ENCODE peak calls at places on chromosomes 7 and 10, in seven cellular contexts. A, S, N, W, Y, C and E are unnamed samples. For H3K27me3, the result is how much of the 10 kb centered on the place peaks cover.

GRCh38 chr10:122293156-122293978 is 22.3 kb downstream of the BTBD16 start:
- DNase-seq in W (no peak), S (no peak), N (no peak), C (no peak), Y (no peak), A (no peak), E (no peak)

GRCh38 chr10:101301111-101301731 is 52.7 kb upstream of the BTRC start:
- DNase-seq in S (peak), A (no peak), W (peak), N (peak), C (peak), Y (peak), E (no peak)

GRCh38 chr7:127769696-127770400 is 117.9 kb downstream of the SND1 start:
- DNase-seq in C (no peak), W (no peak), A (no peak), Y (no peak), N (peak), S (no peak), E (no peak)

GRCh38 chr7:92632791-92633190 is 42.6 kb upstream of the FAM133B start:
- DNase-seq in A (no peak), N (no peak), Y (no peak), S (no peak), C (no peak), W (no peak), E (no peak)

GRCh38 chr10:73905256-73906018 is 5.5 kb upstream of the PLAU start:
- DNase-seq in W (no peak), C (no peak), Y (no peak), N (no peak), S (no peak), A (no peak), E (no peak)

GRCh38 chr10:287029-287428 is 151.8 kb downstream of the ZMYND11 start:
- DNase-seq in N (peak), A (no peak), Y (no peak), S (no peak), C (no peak), W (no peak), E (no peak)

GRCh38 chr7:417973-418601 is 101.6 kb downstream of the PDGFA start:
- DNase-seq in Y (no peak), N (no peak), S (no peak), A (no peak), W (no peak), C (no peak), E (no peak)

GRCh38 chr10:102113956-102114857 is 6.0 kb downstream of the LDB1 start:
- DNase-seq in C (no peak), W (peak), Y (peak), A (no peak), S (peak), N (no peak), E (peak)

GRCh38 chr7:8639668-8640067 is 206.3 kb downstream of the NXPH1 start:
- DNase-seq in W (no peak), C (no peak), Y (no peak), N (no peak), A (no peak), S (no peak), E (no peak)

GRCh38 chr10:33336606-33337334 is 2.3 kb upstream of the NRP1 start:
- DNase-seq in N (no peak), S (peak), A (no peak), W (peak), Y (peak), C (peak), E (no peak)

GRCh38 chr10:92972066-92972870 is 88.3 kb upstream of the CYP26C1 start:
- DNase-seq in N (peak), W (no peak), C (no peak), Y (peak), A (no peak), S (no peak), E (no peak)

GRCh38 chr7:39271386-39271785 is 293.7 kb downstream of the POU6F2 start:
- DNase-seq in A (no peak), S (peak), Y (no peak), W (peak), C (peak), N (no peak), E (no peak)

GRCh38 chr10:83991986-83992753 is 147.1 kb upstream of the GHITM start:
- DNase-seq in W (no peak), A (no peak), Y (peak), S (peak), C (peak), N (no peak), E (no peak)

GRCh38 chr7:2796358-2797352 is 47.5 kb downstream of the GNA12 start:
- DNase-seq in A (no peak), S (no peak), Y (no peak), W (peak), C (no peak), N (peak), E (no peak)

GRCh38 chr10:29946614-29946952 is 112.8 kb downstream of the JCAD start:
- DNase-seq in C (no peak), W (no peak), A (no peak), N (no peak), Y (no peak), S (no peak), E (no peak)

GRCh38 chr7:158827411-158828342 is 1.6 kb downstream of the ESYT2 start:
- DNase-seq in N (peak), Y (peak), W (no peak), A (no peak), C (no peak), S (no peak), E (peak)

GRCh38 chr10:115432188-115432819 is 339.1 kb downstream of the ATRNL1 start:
- DNase-seq in W (no peak), Y (peak), S (peak), A (no peak), N (peak), C (no peak), E (no peak)

GRCh38 chr7:141115949-141116348 is 42.1 kb downstream of the TMEM178B start:
- DNase-seq in C (no peak), W (no peak), S (no peak), A (no peak), N (no peak), Y (no peak), E (no peak)

DNA sequence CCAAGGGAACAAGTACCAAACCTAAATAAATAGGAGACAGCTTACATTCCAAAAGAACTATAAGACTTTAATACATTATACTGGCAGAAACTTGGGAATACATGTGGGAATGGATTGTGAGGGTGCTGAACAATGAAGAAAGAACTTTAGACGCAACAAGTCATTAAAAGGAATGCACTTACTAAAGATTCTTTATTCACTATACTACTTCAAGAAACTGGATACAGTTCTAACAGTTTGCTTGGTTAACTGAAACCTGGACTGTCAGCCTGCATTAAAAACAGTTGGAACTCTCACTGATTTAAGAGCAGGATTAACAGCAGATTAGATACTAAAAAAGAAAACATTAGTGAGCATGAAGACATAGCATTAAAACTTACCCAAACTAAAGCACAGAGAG is 12.0 kb downstream of the CACUL1 start:
- DNase-seq in S (no peak), W (no peak), C (no peak), Y (no peak), N (peak), A (no peak), E (no peak)
- H3K27ac ChIP-seq in S (no peak), W (peak), C (no peak), Y (peak), N (no peak), A (no peak), E (no peak)

DNA sequence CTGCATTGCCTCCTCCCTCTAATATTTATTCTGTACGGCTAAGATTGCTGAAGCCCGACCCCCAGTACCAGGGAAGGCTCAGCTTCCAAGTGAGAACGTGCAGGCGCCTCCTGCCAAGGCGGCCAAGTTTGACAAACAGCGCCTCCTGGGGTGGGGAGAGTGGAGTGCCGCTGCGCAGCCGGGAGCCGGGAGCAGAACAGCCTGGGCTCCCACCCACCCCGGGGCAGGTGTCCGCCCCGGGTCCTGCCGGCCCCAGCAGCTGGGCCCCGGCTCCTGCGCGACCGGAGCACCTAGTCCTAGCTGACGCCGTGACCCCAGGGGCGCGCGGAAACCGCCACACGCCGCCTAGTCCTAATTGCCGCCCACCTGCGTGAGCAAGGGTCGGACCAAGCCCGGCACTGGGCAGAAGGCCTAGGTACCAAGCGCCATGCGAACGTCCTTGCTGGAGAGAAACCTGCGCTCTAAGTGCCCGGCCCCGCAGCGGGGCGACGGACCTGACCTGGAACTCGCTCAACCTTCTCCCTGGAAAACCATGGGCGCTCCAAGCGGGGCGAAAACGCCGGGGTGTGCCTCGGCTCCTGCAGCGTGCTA is 5.0 kb upstream of the EBF3 start:
- DNase-seq in S (peak), Y (no peak), C (no peak), A (no peak), W (peak), N (peak), E (no peak)
- TF ChIP-seq CTCF in S (peak), Y (peak), C (no peak), A (no peak), W (peak), N (peak), E (no peak)

DNA sequence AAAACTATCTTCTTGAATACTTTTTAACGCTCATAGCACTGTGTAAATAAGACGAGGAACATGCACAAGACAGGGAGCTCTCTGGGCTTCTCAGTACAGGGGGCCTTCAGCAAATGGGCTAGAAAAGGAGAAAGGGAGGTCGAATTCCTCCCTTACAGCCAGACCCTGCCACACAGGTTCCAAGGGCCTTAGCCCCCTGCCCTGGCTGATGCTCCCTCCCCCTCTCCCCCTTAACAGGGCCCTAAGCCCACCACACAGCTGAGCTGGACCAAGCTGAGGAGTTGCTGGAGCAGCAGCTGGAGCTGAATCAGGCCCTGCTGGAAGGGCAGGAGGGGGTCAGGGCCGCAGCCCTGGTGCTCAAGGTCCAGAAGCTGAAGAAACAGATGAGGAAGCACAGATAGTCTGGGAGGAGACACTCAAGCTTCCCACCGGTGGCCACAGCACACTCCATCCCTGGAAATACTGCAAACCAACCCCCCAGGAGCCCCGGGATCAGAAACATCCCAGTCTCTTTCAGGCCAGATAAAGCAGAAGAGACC is 153.9 kb downstream of the SNX13 start:
- DNase-seq in N (no peak), A (no peak), C (no peak), S (peak), Y (no peak), W (no peak), E (no peak)
- H3K27me3 ChIP-seq in N (under half), A (under half), C (under half), S (under half), Y (under half), W (under half), E (under half)

DNA sequence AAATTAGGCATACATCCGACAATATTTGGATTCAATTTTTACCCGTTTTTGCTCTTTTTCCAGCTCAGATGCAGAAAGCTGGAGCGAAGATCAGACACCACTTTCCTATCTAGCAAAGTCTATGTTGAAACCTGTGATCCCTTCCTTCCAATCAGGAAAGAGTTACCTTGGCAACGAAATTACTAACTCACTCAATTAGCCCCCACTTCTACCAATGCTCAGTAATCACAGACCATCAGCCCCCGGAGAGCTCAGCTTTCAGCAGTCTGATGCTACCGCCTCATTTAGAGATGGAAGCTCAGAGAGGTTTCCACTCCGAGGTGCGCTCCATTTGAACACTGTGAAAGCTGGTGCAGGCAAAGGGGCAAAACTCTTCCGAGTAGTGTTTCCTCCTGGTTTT is 6.7 kb downstream of the FRAT1 start:
- DNase-seq in S (no peak), C (no peak), A (no peak), W (no peak), N (no peak), Y (no peak), E (no peak)
- H3K27ac ChIP-seq in S (no peak), C (no peak), A (no peak), W (no peak), N (no peak), Y (no peak), E (no peak)

DNA sequence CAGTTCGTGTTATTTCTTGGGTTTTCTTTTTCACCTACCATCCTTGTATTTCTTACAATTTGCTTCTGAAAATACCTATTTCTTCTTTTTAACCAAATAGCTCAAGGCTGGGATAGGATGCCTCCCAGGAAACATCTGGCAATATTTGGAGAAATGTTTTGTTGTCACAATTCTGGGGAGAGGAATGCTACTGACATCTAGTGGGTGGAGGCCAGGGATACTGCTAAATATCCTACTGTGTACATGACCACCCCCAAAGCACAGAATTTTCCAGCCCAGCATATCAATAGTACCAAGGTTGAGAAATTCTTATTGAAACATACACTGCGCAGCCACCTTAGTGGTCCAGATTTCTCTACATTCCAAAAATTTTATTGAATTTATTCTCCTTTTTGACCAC is 55.5 kb downstream of the CNTNAP2 start:
- DNase-seq in Y (no peak), A (no peak), C (no peak), N (no peak), W (no peak), S (no peak), E (no peak)
- TF ChIP-seq CTCF in Y (no peak), A (no peak), C (no peak), N (no peak), W (no peak), S (peak), E (no peak)

DNA sequence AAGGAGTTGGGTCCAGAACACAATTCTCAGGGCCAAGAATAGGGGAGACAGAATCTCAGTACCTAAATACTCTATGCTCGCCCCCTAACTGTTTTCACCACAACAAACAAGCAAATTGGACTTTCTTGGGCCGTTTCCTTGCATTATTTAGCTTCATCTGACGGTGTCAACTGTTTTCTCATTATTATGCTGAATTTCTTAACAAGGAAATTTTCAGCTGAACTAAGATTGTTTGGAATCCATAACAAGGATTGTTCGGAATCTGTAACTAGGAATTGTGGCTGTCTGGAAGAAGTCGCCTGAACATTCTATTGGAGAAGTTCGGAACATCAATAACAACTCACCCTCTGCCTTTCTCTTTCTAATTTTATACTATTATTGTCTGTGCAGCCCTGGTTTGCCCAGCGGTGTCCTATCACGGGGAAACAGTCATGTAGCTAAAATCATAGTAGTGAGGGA is 15.5 kb upstream of the DLX6 start:
- DNase-seq in W (no peak), S (no peak), A (no peak), C (no peak), N (no peak), Y (no peak), E (no peak)
- H3K27me3 ChIP-seq in W (under half), S (half or more), A (half or more), C (under half), N (under half), Y (under half), E (under half)

DNA sequence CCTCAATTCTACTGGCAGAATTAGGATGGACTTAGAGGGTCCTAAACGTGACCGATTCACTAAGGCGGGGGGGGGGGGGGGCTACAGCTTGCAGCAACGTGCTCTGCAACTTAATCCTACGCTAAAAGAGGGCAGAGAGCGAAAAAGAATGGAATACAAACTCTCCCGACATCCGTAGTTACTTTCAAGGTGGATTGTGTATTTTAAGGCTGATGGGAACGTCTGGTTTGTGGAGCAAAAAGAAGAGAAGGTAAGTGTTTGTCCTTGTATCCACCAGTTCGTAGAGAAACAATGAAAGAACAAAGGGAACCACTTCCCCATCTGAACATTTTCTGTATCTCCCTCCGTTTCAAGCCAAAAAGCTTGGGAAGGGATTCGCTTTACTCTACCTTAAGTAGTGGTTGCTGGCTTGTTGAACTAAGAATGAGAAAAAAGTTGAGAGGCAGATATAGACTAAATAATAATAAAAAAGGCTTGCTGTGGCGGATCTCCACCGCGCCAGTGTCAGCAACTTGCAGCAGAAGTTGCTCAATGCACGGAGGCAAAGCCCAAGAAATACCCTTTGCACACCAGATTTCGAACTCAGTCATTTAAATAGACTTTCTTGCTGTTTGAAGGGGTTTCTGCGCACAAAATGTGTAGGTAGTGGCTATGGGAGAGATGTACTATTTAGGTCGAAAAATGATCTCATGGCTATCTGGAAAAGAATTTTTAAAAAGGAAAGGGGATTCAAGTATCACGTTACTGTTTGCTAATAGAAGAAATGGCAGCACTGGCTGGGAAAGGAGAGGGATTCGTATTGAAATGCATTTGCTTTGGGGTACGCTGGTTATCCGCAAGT is 736 bp downstream of the SKIDA1 start:
- DNase-seq in C (no peak), N (peak), Y (peak), A (no peak), S (peak), W (no peak), E (no peak)
- H3K27ac ChIP-seq in C (peak), N (peak), Y (peak), A (no peak), S (peak), W (peak), E (no peak)

DNA sequence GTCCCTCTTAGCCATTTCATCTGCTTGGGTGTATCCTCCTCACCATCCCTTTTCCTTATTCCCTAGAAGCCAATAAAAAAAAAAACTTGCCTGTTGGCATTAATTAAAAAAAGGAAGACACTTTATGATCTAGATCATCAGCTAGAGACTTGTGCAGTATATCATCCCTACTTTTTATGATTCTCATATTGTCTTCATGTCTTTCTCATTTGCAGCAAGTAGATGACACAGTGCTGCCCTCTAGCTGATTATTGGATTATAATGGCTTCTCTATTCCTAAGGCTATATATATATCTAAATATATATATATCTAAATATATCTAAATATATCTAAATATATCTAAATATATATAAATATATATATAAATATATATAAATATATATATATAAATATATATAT is 272.4 kb upstream of the LRGUK start:
- DNase-seq in N (peak), S (peak), C (no peak), A (no peak), W (no peak), Y (peak), E (no peak)
- TF ChIP-seq CTCF in N (peak), S (peak), C (no peak), A (no peak), W (peak), Y (peak), E (no peak)

DNA sequence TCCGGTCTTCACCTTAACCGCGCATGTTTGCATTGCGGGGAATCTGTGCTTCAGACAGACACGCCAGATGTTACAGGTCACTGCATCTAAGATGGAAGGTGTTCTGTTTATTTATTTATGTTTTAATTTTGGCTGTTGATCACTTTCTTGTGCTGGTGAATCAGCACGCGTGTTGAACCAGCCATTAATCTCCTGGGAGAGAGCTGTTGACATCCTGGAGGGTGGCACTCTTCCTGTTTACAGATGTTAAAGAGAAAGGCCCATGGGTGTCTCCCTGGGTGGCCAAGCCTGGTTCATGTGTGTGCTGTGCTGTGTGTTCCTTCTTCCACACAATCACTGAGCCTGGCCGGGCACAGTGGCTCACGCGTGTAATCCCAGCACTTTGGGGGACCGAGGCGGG is 355.3 kb downstream of the PAXIP1 start:
- DNase-seq in N (no peak), Y (no peak), A (no peak), W (no peak), C (no peak), S (no peak), E (no peak)
- H3K27me3 ChIP-seq in N (under half), Y (under half), A (under half), W (under half), C (under half), S (under half), E (under half)